ENCODE peak calls at places on chromosomes 5 and 9, in six cellular contexts. K is Calu3, Y is coronary artery, Q is HL-60, H is spleen, B is progenitor cell of endocrine pancreas. L is an unnamed sample.

GRCh38 chr5:9544502-9545300 is 1.2 kb downstream of the SEMA5A start:
- DNase-seq in Y (peak), H (peak), B (peak), K (peak), Q (no peak), L (peak)

GRCh38 chr5:150189728-150190502 is at the start of gene SLC6A7:
- DNase-seq in Y (no peak), K (no peak), Q (no peak), H (no peak), B (no peak), L (no peak)

GRCh38 chr9:127778280-127779135 is at the start of gene SH2D3C:
- DNase-seq in K (no peak), B (no peak), H (peak), Y (no peak), Q (no peak), L (no peak)

GRCh38 chr9:122402403-122403268 is 31.8 kb downstream of the PTGS1 start:
- DNase-seq in H (no peak), K (peak), B (no peak), Q (peak), Y (no peak), L (no peak)

GRCh38 chr9:68672625-68673024 is 32.4 kb upstream of the PIP5K1B start:
- DNase-seq in K (no peak), Y (no peak), Q (no peak), H (no peak), B (no peak), L (no peak)

GRCh38 chr5:94457788-94458187 is 160.6 kb downstream of the KIAA0825 start:
- DNase-seq in B (no peak), H (no peak), Q (no peak), K (no peak), Y (no peak), L (no peak)

GRCh38 chr9:116891438-116891837 is 204.3 kb downstream of the TRIM32 start:
- DNase-seq in B (no peak), K (no peak), Q (no peak), H (no peak), Y (no peak), L (no peak)

GRCh38 chr5:3542769-3543168 is 52.9 kb upstream of the IRX1 start:
- DNase-seq in K (no peak), B (no peak), H (no peak), Y (no peak), Q (no peak), L (no peak)

GRCh38 chr5:96893342-96893741 is 17.0 kb downstream of the ERAP2 start:
- DNase-seq in Y (no peak), Q (no peak), K (no peak), H (no peak), B (no peak), L (no peak)